ENCODE peak calls at places on chromosomes 4 and X, in six cellular contexts. L, E, K, G, H and M are unnamed samples.

GRCh38 chrX:40109288-40110008 is 11.7 kb upstream of the BCOR start:
- DNase-seq in G (peak; percentile 39), L (peak; percentile 63), E (peak; percentile 88), H (peak; percentile 49), K (peak; percentile 39), M (no peak)

GRCh38 chr4:25908491-25908901 is 5.5 kb upstream of the SMIM20 start:
- DNase-seq in G (no peak), E (no peak), H (peak; percentile 87), K (no peak), L (peak; percentile 95), M (peak; percentile 90)

GRCh38 chr4:44368413-44369167 is 80.0 kb downstream of the KCTD8 start:
- DNase-seq in G (no peak), E (no peak), L (no peak), K (no peak), H (no peak), M (no peak)

GRCh38 chr4:82851902-82852750 is 38.8 kb downstream of the SEC31A start:
- DNase-seq in L (peak; percentile 46), H (peak; percentile 56), G (peak; percentile 55), K (no peak), E (no peak), M (peak; percentile 56)

GRCh38 chr4:101252721-101253120 is 94.6 kb downstream of the PPP3CA start:
- DNase-seq in K (no peak), L (peak; percentile 11), G (no peak), H (no peak), E (no peak), M (no peak)

GRCh38 chr4:169286562-169287301 is 16.0 kb upstream of the SH3RF1 start:
- DNase-seq in L (no peak), K (no peak), E (no peak), G (peak; percentile 44), H (no peak), M (no peak)

GRCh38 chrX:45009371-45010000 is 136.5 kb downstream of the KDM6A start:
- DNase-seq in G (no peak), H (peak; percentile 2), E (no peak), K (no peak), L (peak; percentile 34), M (peak; percentile 33)

GRCh38 chrX:111411591-111412371 is at the start of gene DCX:
- DNase-seq in L (no peak), H (no peak), K (peak; percentile 56), G (no peak), E (no peak), M (no peak)

GRCh38 chr4:15893967-15894366 is 44.6 kb downstream of the FGFBP1 start:
- DNase-seq in L (peak; percentile 94), H (no peak), E (no peak), K (no peak), G (no peak), M (peak; percentile 98)

GRCh38 chr4:15031993-15032660 is 29.8 kb downstream of the CPEB2 start:
- DNase-seq in L (peak; percentile 51), H (no peak), K (no peak), E (no peak), G (no peak), M (peak; percentile 47)